ENCODE peak calls at places on chromosome 12, in six cellular contexts. One of them, this sample, is unnamed.
A peak's percentile ranks its signal among the peaks of the same experiment; 100 is the strongest.

GRCh38 chr12:64796205-64796845 is 28.1 kb upstream of the TBC1D30 start:
- DNase-seq in epithelial cell of prostate: peak; percentile 78
- DNase-seq in central memory CD8-positive, alpha-beta T cell: peak; percentile 40
- DNase-seq in fibroblast of the aortic adventitia: peak; percentile 94
- DNase-seq in hepatocyte: peak; percentile 95
- DNase-seq in caudate nucleus: no peak
- DNase-seq in this sample: no peak

GRCh38 chr12:96334502-96334901 is 65.7 kb downstream of the CDK17 start:
- DNase-seq in epithelial cell of prostate: no peak
- DNase-seq in central memory CD8-positive, alpha-beta T cell: no peak
- DNase-seq in fibroblast of the aortic adventitia: no peak
- DNase-seq in hepatocyte: no peak
- DNase-seq in caudate nucleus: no peak
- DNase-seq in this sample: no peak

GRCh38 chr12:21354641-21355040 is 18.1 kb upstream of the IAPP start:
- DNase-seq in epithelial cell of prostate: no peak
- DNase-seq in central memory CD8-positive, alpha-beta T cell: no peak
- DNase-seq in fibroblast of the aortic adventitia: no peak
- DNase-seq in hepatocyte: no peak
- DNase-seq in caudate nucleus: no peak
- DNase-seq in this sample: no peak

GRCh38 chr12:9721394-9722092 is 11.4 kb downstream of the CLECL1 start:
- DNase-seq in epithelial cell of prostate: peak; percentile 24
- DNase-seq in central memory CD8-positive, alpha-beta T cell: no peak
- DNase-seq in fibroblast of the aortic adventitia: peak; percentile 5
- DNase-seq in hepatocyte: peak; percentile 21
- DNase-seq in caudate nucleus: no peak
- DNase-seq in this sample: no peak

GRCh38 chr12:66947119-66947518 is 268.2 kb upstream of the GRIP1 start:
- DNase-seq in epithelial cell of prostate: no peak
- DNase-seq in central memory CD8-positive, alpha-beta T cell: no peak
- DNase-seq in fibroblast of the aortic adventitia: no peak
- DNase-seq in hepatocyte: no peak
- DNase-seq in caudate nucleus: no peak
- DNase-seq in this sample: no peak

GRCh38 chr12:25248137-25248536 is 2.6 kb downstream of the KRAS start:
- DNase-seq in epithelial cell of prostate: no peak
- DNase-seq in central memory CD8-positive, alpha-beta T cell: no peak
- DNase-seq in fibroblast of the aortic adventitia: no peak
- DNase-seq in hepatocyte: no peak
- DNase-seq in caudate nucleus: no peak
- DNase-seq in this sample: no peak

GRCh38 chr12:112843272-112843671 is 51.7 kb downstream of the RPH3A start:
- DNase-seq in epithelial cell of prostate: no peak
- DNase-seq in central memory CD8-positive, alpha-beta T cell: no peak
- DNase-seq in fibroblast of the aortic adventitia: peak; percentile 4
- DNase-seq in hepatocyte: peak; percentile 21
- DNase-seq in caudate nucleus: no peak
- DNase-seq in this sample: no peak

GRCh38 chr12:47097276-47097896 is 17.6 kb upstream of the AMIGO2 start:
- DNase-seq in epithelial cell of prostate: no peak
- DNase-seq in central memory CD8-positive, alpha-beta T cell: no peak
- DNase-seq in fibroblast of the aortic adventitia: peak; percentile 41
- DNase-seq in hepatocyte: no peak
- DNase-seq in caudate nucleus: no peak
- DNase-seq in this sample: no peak

GRCh38 chr12:29563636-29564035 is 66.2 kb upstream of the OVCH1 start:
- DNase-seq in epithelial cell of prostate: no peak
- DNase-seq in central memory CD8-positive, alpha-beta T cell: no peak
- DNase-seq in fibroblast of the aortic adventitia: no peak
- DNase-seq in hepatocyte: no peak
- DNase-seq in caudate nucleus: no peak
- DNase-seq in this sample: no peak

GRCh38 chr12:71128191-71128590 is 29.6 kb downstream of the TSPAN8 start:
- DNase-seq in epithelial cell of prostate: no peak
- DNase-seq in central memory CD8-positive, alpha-beta T cell: no peak
- DNase-seq in fibroblast of the aortic adventitia: peak; percentile 78
- DNase-seq in hepatocyte: no peak
- DNase-seq in caudate nucleus: no peak
- DNase-seq in this sample: no peak

GRCh38 chr12:124949779-124950728 is 35.6 kb upstream of the UBC start:
- DNase-seq in epithelial cell of prostate: no peak
- DNase-seq in central memory CD8-positive, alpha-beta T cell: no peak
- DNase-seq in fibroblast of the aortic adventitia: no peak
- DNase-seq in hepatocyte: no peak
- DNase-seq in caudate nucleus: no peak
- DNase-seq in this sample: no peak

GRCh38 chr12:79555006-79555925 is 135.5 kb downstream of the PAWR start:
- DNase-seq in epithelial cell of prostate: no peak
- DNase-seq in central memory CD8-positive, alpha-beta T cell: no peak
- DNase-seq in fibroblast of the aortic adventitia: peak; percentile 86
- DNase-seq in hepatocyte: peak; percentile 64
- DNase-seq in caudate nucleus: no peak
- DNase-seq in this sample: no peak

GRCh38 chr12:109126781-109127180 is 10.4 kb downstream of the ACACB start:
- DNase-seq in epithelial cell of prostate: no peak
- DNase-seq in central memory CD8-positive, alpha-beta T cell: no peak
- DNase-seq in fibroblast of the aortic adventitia: peak; percentile 60
- DNase-seq in hepatocyte: no peak
- DNase-seq in caudate nucleus: no peak
- DNase-seq in this sample: no peak

This sample was measured in occipital lobe.